ENCODE peak calls at places on chromosomes 3 and 15, in eight cellular contexts. X, U, E, T, K, B, Z and J are unnamed samples.

GRCh38 chr3:123723527-123724168 is 138.8 kb upstream of the HACD2 start:
- DNase-seq in U (no peak), X (no peak), B (no peak), K (peak; percentile 51), E (no peak), Z (no peak), T (peak; percentile 81), J (peak; percentile 80)

GRCh38 chr3:10224794-10225660 is 23.2 kb upstream of the TATDN2 start:
- DNase-seq in X (peak; percentile 57), B (no peak), U (peak; percentile 37), T (peak; percentile 85), Z (peak; percentile 95), E (peak; percentile 61), K (peak; percentile 50), J (peak; percentile 90)

GRCh38 chr3:31289592-31289991 is 243.1 kb upstream of the STT3B start:
- DNase-seq in B (no peak), E (no peak), Z (no peak), K (no peak), X (no peak), T (no peak), U (no peak), J (no peak)

GRCh38 chr3:128714887-128715496 is 11.0 kb upstream of the RAB7A start:
- DNase-seq in Z (no peak), K (no peak), T (no peak), U (no peak), E (no peak), B (no peak), X (no peak), J (no peak)

GRCh38 chr15:60208708-60209107 is 189.1 kb downstream of the ANXA2 start:
- DNase-seq in X (no peak), K (no peak), B (no peak), Z (no peak), E (no peak), T (no peak), U (no peak), J (peak; percentile 95)

GRCh38 chr3:86774082-86774691 is 216.8 kb downstream of the VGLL3 start:
- DNase-seq in B (no peak), U (no peak), Z (no peak), E (no peak), X (no peak), T (peak; percentile 30), K (no peak), J (peak; percentile 19)

GRCh38 chr15:94119923-94120775 is 111.2 kb upstream of the MCTP2 start:
- DNase-seq in Z (peak; percentile 91), E (peak; percentile 20), X (peak; percentile 20), U (no peak), K (peak; percentile 50), T (peak; percentile 81), B (no peak), J (peak; percentile 71)

GRCh38 chr15:69539316-69539715 is 86.7 kb downstream of the RPLP1 start:
- DNase-seq in E (no peak), B (no peak), T (no peak), X (no peak), U (no peak), Z (peak; percentile 16), K (peak; percentile 30), J (no peak)

GRCh38 chr15:33801954-33802353 is 166.3 kb upstream of the CHRM5 start:
- DNase-seq in K (no peak), Z (no peak), X (no peak), U (no peak), E (no peak), B (no peak), T (no peak), J (no peak)

GRCh38 chr3:101942356-101942755 is 93.0 kb downstream of the NFKBIZ start:
- DNase-seq in B (no peak), U (no peak), E (no peak), X (no peak), K (no peak), T (no peak), Z (no peak), J (no peak)

GRCh38 chr15:56699743-56700142 is 33.6 kb downstream of the ZNF280D start:
- DNase-seq in K (no peak), E (no peak), T (no peak), X (no peak), U (no peak), B (no peak), Z (no peak), J (no peak)

GRCh38 chr3:71512000-71512399 is 71.5 kb downstream of the FOXP1 start:
- DNase-seq in U (no peak), K (no peak), B (no peak), X (no peak), E (no peak), Z (no peak), T (no peak), J (no peak)

GRCh38 chr3:155192957-155193746 is 100.3 kb downstream of the STRIT1 start:
- DNase-seq in K (no peak), T (no peak), B (no peak), U (no peak), Z (no peak), E (no peak), X (no peak), J (no peak)

GRCh38 chr15:74289671-74290070 is 53.5 kb downstream of the CCDC33 start:
- DNase-seq in B (no peak), U (no peak), T (no peak), X (no peak), E (no peak), K (no peak), Z (no peak), J (no peak)

GRCh38 chr15:97992831-97993230 is 32.3 kb downstream of the ARRDC4 start:
- DNase-seq in Z (no peak), K (no peak), U (no peak), E (no peak), T (no peak), X (no peak), B (no peak), J (no peak)

GRCh38 chr15:41115088-41115651 is 910 bp downstream of the INO80 start:
- DNase-seq in B (no peak), K (no peak), U (no peak), X (no peak), T (peak; percentile 26), E (no peak), Z (no peak), J (peak; percentile 31)

GRCh38 chr3:72633534-72633933 is 214.7 kb downstream of the SHQ1 start:
- DNase-seq in T (no peak), E (no peak), Z (no peak), U (no peak), B (no peak), X (no peak), K (no peak), J (no peak)

GRCh38 chr3:177150970-177151627 is 46.2 kb downstream of the TBL1XR1 start:
- DNase-seq in U (no peak), Z (no peak), T (peak; percentile 18), X (no peak), B (no peak), K (no peak), E (no peak), J (no peak)

GRCh38 chr3:4570840-4571621 is 77.9 kb downstream of the ITPR1 start:
- DNase-seq in Z (no peak), B (no peak), U (no peak), T (no peak), E (no peak), X (no peak), K (no peak), J (no peak)

GRCh38 chr15:101013769-101014223 is 94.6 kb downstream of the LRRK1 start:
- DNase-seq in Z (peak; percentile 78), K (no peak), U (no peak), T (no peak), E (no peak), X (no peak), B (no peak), J (no peak)